ENCODE peak calls at places on chromosomes 6 and 20, in ten cellular contexts. V is upper lobe of left lung, O is adrenal gland, P is IMR-90, E is transverse colon, A is stomach, Y is NB4, Z is tibial nerve, C is breast epithelium, B is sigmoid colon. G is an unnamed sample.

GRCh38 chr20:34018166-34018565 is 24.5 kb downstream of the RALY start:
- DNase-seq in Y (no peak), C (no peak), A (no peak), O (no peak), V (no peak), P (no peak), B (no peak), E (no peak), Z (no peak), G (no peak)

GRCh38 chr6:16168858-16169257 is 40.0 kb downstream of the MYLIP start:
- DNase-seq in Y (peak), V (no peak), E (no peak), Z (no peak), O (no peak), A (no peak), B (no peak), C (no peak), P (peak), G (no peak)

GRCh38 chr6:71446084-71446869 is 157.7 kb downstream of the OGFRL1 start:
- DNase-seq in O (no peak), Z (no peak), P (no peak), V (no peak), A (no peak), Y (no peak), B (no peak), E (no peak), C (no peak), G (no peak)

GRCh38 chr6:1251198-1252155 is 60.4 kb upstream of the FOXQ1 start:
- DNase-seq in P (no peak), O (no peak), B (no peak), C (no peak), Y (no peak), E (peak), V (no peak), Z (no peak), A (no peak), G (peak)

GRCh38 chr6:153790881-153791473 is 248.1 kb upstream of the OPRM1 start:
- DNase-seq in O (no peak), Z (no peak), V (no peak), C (no peak), P (no peak), A (no peak), E (no peak), B (no peak), Y (peak), G (peak)

GRCh38 chr6:116126032-116126431 is at the start of gene COL10A1:
- DNase-seq in Y (no peak), O (no peak), B (no peak), C (no peak), E (no peak), P (no peak), A (no peak), V (no peak), Z (no peak), G (no peak)

GRCh38 chr6:42163941-42164340 is 9.2 kb upstream of the GUCA1A start:
- DNase-seq in O (no peak), A (no peak), Z (no peak), B (no peak), C (no peak), V (no peak), P (peak), E (no peak), Y (no peak), G (no peak)

GRCh38 chr20:53574819-53575218 is 18.8 kb downstream of the ZNF217 start:
- DNase-seq in Y (no peak), P (no peak), E (no peak), B (no peak), A (peak), O (peak), V (no peak), Z (no peak), C (peak), G (peak)

GRCh38 chr6:19525673-19526072 is 311.5 kb upstream of the ID4 start:
- DNase-seq in V (no peak), O (no peak), B (no peak), C (no peak), Z (no peak), A (no peak), E (no peak), P (no peak), Y (no peak), G (no peak)

GRCh38 chr6:163906006-163906710 is 491.6 kb downstream of the QKI start:
- DNase-seq in O (no peak), C (no peak), Y (no peak), Z (no peak), A (no peak), B (no peak), V (no peak), P (no peak), E (no peak), G (no peak)

GRCh38 chr6:163903528-163903927 is 489.0 kb downstream of the QKI start:
- DNase-seq in A (no peak), Y (no peak), E (no peak), P (no peak), C (no peak), Z (no peak), O (no peak), V (no peak), B (no peak), G (no peak)

GRCh38 chr6:163901681-163902080 is 487.2 kb downstream of the QKI start:
- DNase-seq in B (no peak), P (no peak), A (no peak), E (no peak), V (peak), Z (no peak), O (no peak), Y (no peak), C (no peak), G (no peak)

GRCh38 chr6:163902993-163903392 is 488.5 kb downstream of the QKI start:
- DNase-seq in E (no peak), Z (no peak), V (no peak), C (no peak), Y (no peak), B (no peak), O (no peak), A (no peak), P (no peak), G (no peak)

GRCh38 chr6:163904161-163904560 is 489.6 kb downstream of the QKI start:
- DNase-seq in P (peak), E (no peak), B (no peak), A (no peak), O (no peak), Z (no peak), Y (no peak), C (no peak), V (no peak), G (no peak)
- TF ChIP-seq POLR2A in P (no peak), E (no peak), B (no peak), A (no peak), O (no peak), Z (no peak), Y (no peak), C (no peak), V (no peak), G (no peak)

DNA sequence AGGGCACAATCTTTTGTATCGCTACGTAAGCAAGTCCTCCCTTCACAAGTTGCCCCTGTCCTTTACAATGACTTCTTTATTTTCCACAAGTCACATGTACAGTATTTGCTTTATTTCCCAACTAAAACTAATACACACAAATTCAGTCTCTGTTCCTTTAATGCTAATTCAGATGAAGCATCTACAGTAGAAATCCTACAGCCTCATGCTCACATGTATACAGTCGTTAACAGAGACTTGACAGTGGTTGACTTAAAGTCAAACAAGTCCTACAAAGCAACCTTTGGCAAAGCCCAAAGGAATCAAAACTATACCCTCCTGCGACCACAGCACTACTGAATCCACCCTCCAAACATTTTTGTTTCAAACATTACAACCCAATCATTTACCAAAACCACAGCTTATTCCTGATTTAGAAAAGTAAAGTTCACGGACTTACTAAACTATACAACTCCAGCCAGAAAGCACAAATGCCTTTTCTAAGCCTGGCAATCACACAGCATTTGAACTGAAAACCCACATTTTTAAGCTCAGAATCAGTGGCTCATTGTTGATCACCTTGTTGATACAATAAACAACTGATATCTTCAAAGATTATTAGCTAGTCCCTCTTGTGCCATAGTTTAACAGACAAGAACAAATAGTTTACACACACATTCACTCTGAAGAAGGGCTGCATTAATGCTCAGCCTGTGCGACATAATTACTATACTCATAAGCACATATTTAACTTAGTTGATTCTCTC is 70.8 kb upstream of the NHSL1 start:
- DNase-seq in Y (no peak), A (no peak), Z (no peak), O (no peak), B (no peak), C (no peak), E (no peak), V (no peak), P (peak), G (no peak)
- H3K4me3 ChIP-seq in Y (no peak), A (peak), Z (peak), O (no peak), B (no peak), C (peak), E (no peak), V (peak), P (peak), G (no peak)

DNA sequence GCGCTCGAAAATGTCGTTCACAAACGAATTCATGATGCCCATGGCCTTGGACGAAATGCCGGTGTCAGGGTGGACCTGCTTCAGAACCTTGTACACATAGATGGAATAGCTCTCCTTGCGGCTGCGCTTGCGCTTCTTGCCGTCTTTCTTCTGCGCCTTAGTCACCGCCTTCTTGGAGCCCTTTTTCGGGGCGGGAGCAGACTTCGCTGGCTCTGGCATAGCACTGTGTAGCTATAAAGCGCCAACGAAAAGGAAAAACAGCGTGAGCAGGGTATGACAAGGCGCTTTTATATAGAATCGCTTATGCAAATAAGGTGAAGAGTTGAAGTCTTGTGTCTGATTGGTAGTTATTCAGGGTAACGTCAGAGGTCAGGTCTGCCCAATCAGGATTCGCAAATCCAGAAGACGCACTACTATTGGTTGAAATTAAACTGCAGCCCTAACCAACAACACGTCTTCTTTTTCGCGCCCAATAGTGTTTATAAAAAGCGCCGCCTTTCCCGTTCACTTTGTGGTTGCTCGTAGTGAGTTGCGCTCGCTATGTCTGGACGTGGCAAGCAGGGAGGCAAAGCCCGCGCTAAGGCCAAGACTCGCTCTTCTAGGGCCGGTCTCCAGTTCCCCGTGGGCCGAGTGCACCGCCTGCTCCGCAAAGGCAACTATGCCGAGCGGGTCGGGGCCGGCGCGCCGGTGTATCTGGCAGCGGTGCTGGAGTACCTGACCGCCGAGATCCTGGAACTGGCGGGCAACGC is 114.8 kb upstream of the PRSS16 start:
- DNase-seq in Z (peak), A (peak), V (peak), B (peak), O (peak), E (peak), C (peak), P (peak), Y (peak), G (peak)
- TF ChIP-seq POLR2A in Z (peak), A (peak), V (no peak), B (peak), O (peak), E (peak), C (peak), P (peak), Y (peak), G (no peak)

GRCh38 chr20:31475472-31476312 is 604 bp downstream of the REM1 start:
- DNase-seq in B (no peak), O (no peak), C (no peak), Y (no peak), Z (no peak), E (no peak), A (no peak), P (no peak), V (peak), G (no peak)
- H3K4me3 ChIP-seq in B (peak), O (no peak), C (peak), Y (no peak), Z (peak), E (peak), A (peak), P (no peak), V (peak), G (peak)

DNA sequence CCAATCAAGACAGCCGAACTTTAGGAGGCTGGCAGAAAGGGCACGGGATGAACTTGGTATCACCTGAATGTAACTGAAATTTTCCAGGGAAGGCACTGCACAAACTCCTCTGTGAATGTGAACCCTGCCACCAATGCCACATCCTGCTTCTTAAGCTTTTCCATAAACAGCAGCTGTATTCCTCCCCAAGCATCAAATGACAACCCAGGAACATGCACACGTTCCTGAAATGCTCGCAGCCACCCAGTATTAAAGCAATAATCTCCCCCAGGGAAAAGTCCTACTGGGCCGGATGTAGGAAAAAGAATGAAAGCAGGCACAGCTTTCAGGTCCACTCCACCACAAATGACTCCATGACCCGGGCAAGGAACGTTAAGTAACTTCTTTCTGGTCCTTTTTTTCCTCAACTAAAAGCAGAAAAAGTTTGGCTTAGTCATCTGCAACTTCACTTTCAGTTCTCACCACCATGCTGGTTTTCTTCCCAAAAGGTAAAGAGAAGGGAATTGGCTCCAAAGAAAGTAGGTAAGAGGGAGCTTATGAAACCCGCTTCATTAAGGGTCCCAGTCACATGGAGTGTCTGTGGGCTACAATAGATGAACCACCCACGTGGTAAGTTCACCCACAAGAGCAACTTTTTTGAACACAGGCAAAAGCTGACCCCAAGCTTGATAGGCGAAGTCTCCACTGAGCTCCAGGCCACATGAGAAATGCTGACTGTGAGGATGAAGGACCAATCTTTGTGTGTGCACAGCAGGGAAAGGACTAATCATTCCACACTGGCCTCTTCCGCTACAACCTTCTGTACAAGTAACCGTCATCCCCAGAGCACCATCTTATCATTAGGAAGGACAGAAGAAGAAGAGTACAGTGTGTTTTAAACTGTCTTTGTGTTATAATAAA is 90.1 kb downstream of the HIVEP2 start:
- DNase-seq in E (no peak), Z (no peak), O (no peak), B (no peak), V (no peak), P (no peak), A (no peak), Y (no peak), C (no peak), G (no peak)
- TF ChIP-seq POLR2A in E (no peak), Z (no peak), O (no peak), B (no peak), V (no peak), P (no peak), A (no peak), Y (no peak), C (no peak), G (no peak)

DNA sequence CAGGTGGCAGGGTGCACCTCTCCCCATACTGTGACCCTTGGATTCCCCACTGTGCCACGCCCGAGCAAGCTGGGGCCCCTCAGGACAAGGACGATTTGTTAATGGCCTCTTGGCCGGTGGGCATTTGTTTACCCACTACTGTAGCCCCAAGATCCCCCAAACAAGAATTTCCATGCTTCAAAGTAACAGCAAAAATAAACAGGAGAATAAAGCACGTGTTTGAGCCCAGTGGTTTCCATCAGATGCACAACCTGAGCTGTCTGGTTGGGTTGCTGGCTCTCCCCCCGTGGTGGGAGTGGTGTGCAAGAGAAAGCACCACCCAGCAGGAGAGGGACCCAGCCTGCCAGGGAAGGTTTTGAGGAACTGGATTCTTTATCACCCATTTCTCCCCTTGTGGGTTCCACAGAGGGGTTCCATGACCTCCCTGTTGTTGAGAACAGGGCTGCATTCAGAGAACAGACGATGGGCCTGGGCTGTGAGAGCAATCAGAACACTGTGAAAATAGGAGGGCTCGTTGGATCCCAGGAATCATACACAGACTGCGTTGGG is 4.8 kb downstream of the CD93 start:
- DNase-seq in P (no peak), E (no peak), C (no peak), O (no peak), V (no peak), Z (no peak), B (no peak), A (no peak), Y (peak), G (no peak)
- H3K4me3 ChIP-seq in P (no peak), E (no peak), C (peak), O (no peak), V (peak), Z (no peak), B (no peak), A (no peak), Y (no peak), G (no peak)

GRCh38 chr6:33416386-33417126 is 1.4 kb downstream of the CUTA start:
- DNase-seq in Y (no peak), A (no peak), Z (no peak), C (no peak), E (no peak), B (no peak), V (no peak), O (peak), P (peak), G (no peak)
- TF ChIP-seq POLR2A in Y (no peak), A (no peak), Z (no peak), C (no peak), E (no peak), B (no peak), V (no peak), O (no peak), P (no peak), G (no peak)

GRCh38 chr6:11789754-11790153 is 11.2 kb upstream of the ADTRP start:
- DNase-seq in Y (no peak), C (no peak), E (no peak), B (no peak), Z (no peak), P (no peak), O (no peak), V (no peak), A (no peak), G (no peak)

GRCh38 chr6:11791354-11792107 is 12.9 kb upstream of the ADTRP start:
- DNase-seq in E (no peak), A (no peak), V (no peak), B (no peak), P (peak), Z (no peak), Y (peak), O (no peak), C (no peak), G (no peak)

GRCh38 chr6:11795403-11795802 is 16.8 kb upstream of the ADTRP start:
- DNase-seq in Z (no peak), C (no peak), B (no peak), Y (no peak), E (no peak), A (no peak), V (no peak), O (peak), P (no peak), G (no peak)

GRCh38 chr6:11796819-11797218 is 18.2 kb upstream of the ADTRP start:
- DNase-seq in P (no peak), A (no peak), E (no peak), V (no peak), O (no peak), Z (no peak), Y (no peak), B (no peak), C (no peak), G (no peak)

DNA sequence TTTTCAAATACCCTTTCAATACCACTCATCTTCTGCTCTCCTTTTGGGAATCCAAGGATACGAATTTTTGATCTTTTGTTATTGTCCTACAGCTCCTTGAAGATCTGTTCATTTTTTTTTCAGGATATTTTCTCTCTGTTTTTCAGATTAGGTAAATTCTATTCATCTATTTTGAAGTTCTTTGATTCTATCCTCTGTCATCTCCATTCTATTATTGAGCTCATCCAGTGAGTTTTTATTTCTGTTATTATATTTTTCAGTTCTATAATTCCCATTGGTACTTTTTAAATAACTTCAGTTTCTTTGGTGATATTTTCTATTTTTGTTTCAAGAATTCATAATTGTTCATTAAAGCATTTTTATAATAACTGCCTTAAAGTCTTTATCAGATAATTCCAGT is 14.7 kb upstream of the ADTRP start:
- DNase-seq in Z (no peak), P (no peak), B (no peak), V (no peak), Y (no peak), A (no peak), O (no peak), C (no peak), E (no peak), G (no peak)
- H3K4me3 ChIP-seq in Z (no peak), P (no peak), B (no peak), V (no peak), Y (no peak), A (no peak), O (no peak), C (no peak), E (no peak), G (no peak)

DNA sequence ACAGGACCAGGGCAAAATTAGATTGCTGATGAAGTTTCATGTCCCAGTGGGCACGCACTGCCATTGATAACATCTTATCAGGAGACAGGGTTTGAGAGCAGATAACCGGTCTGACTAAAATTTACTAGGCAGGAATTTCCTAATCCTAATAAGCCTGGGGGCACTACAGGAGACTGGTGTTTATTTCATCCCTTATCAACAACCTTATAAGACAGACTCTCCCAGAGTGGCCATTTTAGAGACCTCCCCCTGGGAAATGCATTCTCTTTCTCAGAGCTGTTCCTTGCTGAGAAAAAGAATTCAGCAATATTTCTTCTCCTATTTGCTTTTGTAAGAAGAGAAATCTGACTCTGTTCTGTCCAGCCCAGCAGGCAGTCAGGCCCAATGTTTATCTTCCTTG is 423.4 kb upstream of the IMPG1 start:
- DNase-seq in Y (no peak), A (no peak), B (no peak), O (no peak), Z (no peak), C (no peak), V (no peak), P (no peak), E (no peak), G (no peak)
- TF ChIP-seq POLR2A in Y (no peak), A (no peak), B (no peak), O (no peak), Z (no peak), C (no peak), V (no peak), P (no peak), E (no peak), G (no peak)